ENCODE peak calls at places on chromosomes 16 and 17, in four cellular contexts. R is HepG2, E is stomach, G is sigmoid colon. A is an unnamed sample.

GRCh38 chr17:7959503-7960253 is 27.7 kb downstream of the CNTROB start:
- DNase-seq in G (no peak), R (peak; percentile 8), E (no peak), A (no peak)

GRCh38 chr17:3843935-3844516 is 2.0 kb downstream of the NCBP3 start:
- DNase-seq in R (peak; percentile 59), E (peak; percentile 57), G (no peak), A (no peak)

GRCh38 chr17:970388-970768 is 9.2 kb downstream of the NXN start:
- DNase-seq in R (no peak), E (no peak), G (no peak), A (no peak)

GRCh38 chr17:71313866-71314265 is 807.0 kb upstream of the SOX9 start:
- DNase-seq in R (no peak), E (no peak), G (no peak), A (no peak)

GRCh38 chr17:78013683-78014467 is 55.4 kb downstream of the TNRC6C start:
- DNase-seq in R (peak; percentile 45), G (peak; percentile 72), E (peak; percentile 40), A (peak; percentile 30)

GRCh38 chr17:27390540-27390939 is 65.7 kb upstream of the KSR1 start:
- DNase-seq in E (no peak), G (no peak), R (no peak), A (no peak)

GRCh38 chr16:21684199-21684598 is 20.4 kb downstream of the OTOA start:
- DNase-seq in R (peak; percentile 50), G (no peak), E (no peak), A (no peak)

GRCh38 chr16:51759329-51759728 is 608.3 kb upstream of the SALL1 start:
- DNase-seq in R (no peak), E (no peak), G (no peak), A (no peak)

GRCh38 chr16:2511128-2511785 is 2.5 kb upstream of the ATP6V0C start:
- DNase-seq in R (no peak), G (peak; percentile 95), E (peak; percentile 58), A (peak; percentile 77)

GRCh38 chr16:9176547-9177418 is 85.3 kb downstream of the HAPSTR1 start:
- DNase-seq in R (peak; percentile 55), G (no peak), E (no peak), A (no peak)

GRCh38 chr16:25395528-25395927 is 137.9 kb upstream of the ZKSCAN2 start:
- DNase-seq in G (no peak), R (no peak), E (no peak), A (no peak)

GRCh38 chr17:39230361-39230760 is 4.6 kb upstream of the STAC2 start:
- DNase-seq in R (no peak), G (no peak), E (no peak), A (no peak)

GRCh38 chr17:39227364-39227919 is 1.7 kb upstream of the STAC2 start:
- DNase-seq in E (no peak), G (no peak), R (no peak), A (no peak)

GRCh38 chr17:39229274-39229913 is 3.6 kb upstream of the STAC2 start:
- DNase-seq in G (no peak), R (no peak), E (no peak), A (no peak)

GRCh38 chr17:39231587-39232551 is 6.1 kb upstream of the STAC2 start:
- DNase-seq in G (peak; percentile 74), R (no peak), E (peak; percentile 49), A (peak; percentile 87)

GRCh38 chr17:39231091-39231561 is 5.4 kb upstream of the STAC2 start:
- DNase-seq in R (no peak), G (no peak), E (no peak), A (peak; percentile 51)
- TF ChIP-seq POLR2AphosphoS5 in R (no peak), G (no peak), E (no peak), A (no peak)

DNA sequence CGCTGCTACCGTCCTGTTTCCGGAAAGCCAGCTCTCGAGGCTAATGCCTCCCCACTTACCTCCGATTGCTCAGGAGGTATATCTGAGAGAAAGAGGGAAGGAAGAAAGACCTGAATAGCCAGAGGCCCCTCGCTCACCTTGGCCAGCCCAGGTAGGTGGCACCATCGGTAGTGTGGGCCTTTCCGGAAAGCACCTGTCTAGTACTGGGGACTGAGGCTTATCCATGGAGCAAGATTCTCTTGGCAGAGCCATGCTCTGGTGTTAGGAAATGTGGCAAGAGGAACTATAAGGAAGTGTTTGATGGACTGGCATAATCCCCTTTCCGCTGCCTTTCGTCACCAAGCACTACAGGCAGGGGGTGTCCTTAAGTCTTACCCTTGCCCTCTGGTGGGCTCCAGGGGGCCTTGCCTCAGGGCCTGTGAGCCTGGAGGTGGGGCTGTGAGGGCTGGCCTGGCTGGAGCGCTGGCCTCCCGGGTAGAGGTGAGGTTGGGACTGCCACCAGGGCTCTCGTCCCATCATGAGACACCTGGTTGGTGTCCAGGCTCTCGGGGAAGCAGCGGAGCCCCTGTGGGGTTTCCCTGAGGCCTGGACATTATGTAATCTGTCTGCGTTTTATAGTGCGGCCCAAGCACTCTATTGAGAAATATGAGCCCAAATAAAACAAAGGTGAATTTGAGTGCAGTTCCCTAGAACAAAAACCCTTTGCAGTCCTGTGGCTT is 2.9 kb downstream of the CMIP start:
- DNase-seq in E (peak; percentile 47), R (peak; percentile 57), G (no peak), A (peak; percentile 81)
- TF ChIP-seq POLR2A in E (no peak), R (no peak), G (no peak), A (peak; percentile 32)

GRCh38 chr17:40615295-40615988 is 32.2 kb downstream of the SMARCE1 start:
- DNase-seq in G (no peak), E (peak; percentile 57), R (peak; percentile 76), A (peak; percentile 56)
- TF ChIP-seq CTCF in G (peak; percentile 25), E (peak; percentile 23), R (peak; percentile 96), A (peak; percentile 44)

GRCh38 chr17:64532409-64532808 is 25.6 kb downstream of the CEP95 start:
- DNase-seq in E (no peak), G (no peak), R (no peak), A (no peak)
- TF ChIP-seq POLR2AphosphoS5 in E (no peak), G (no peak), R (no peak), A (no peak)

GRCh38 chr17:47252766-47253512 is 688 bp upstream of the ITGB3 start:
- DNase-seq in E (no peak), R (no peak), G (no peak), A (no peak)

GRCh38 chr17:47254403-47254943 is 846 bp downstream of the ITGB3 start:
- DNase-seq in R (no peak), G (peak; percentile 66), E (no peak), A (no peak)

GRCh38 chr17:47251421-47251940 is 2.1 kb upstream of the ITGB3 start:
- DNase-seq in R (no peak), G (no peak), E (no peak), A (no peak)

GRCh38 chr17:47252209-47252608 is 1.4 kb upstream of the ITGB3 start:
- DNase-seq in R (peak; percentile 81), G (no peak), E (no peak), A (no peak)

DNA sequence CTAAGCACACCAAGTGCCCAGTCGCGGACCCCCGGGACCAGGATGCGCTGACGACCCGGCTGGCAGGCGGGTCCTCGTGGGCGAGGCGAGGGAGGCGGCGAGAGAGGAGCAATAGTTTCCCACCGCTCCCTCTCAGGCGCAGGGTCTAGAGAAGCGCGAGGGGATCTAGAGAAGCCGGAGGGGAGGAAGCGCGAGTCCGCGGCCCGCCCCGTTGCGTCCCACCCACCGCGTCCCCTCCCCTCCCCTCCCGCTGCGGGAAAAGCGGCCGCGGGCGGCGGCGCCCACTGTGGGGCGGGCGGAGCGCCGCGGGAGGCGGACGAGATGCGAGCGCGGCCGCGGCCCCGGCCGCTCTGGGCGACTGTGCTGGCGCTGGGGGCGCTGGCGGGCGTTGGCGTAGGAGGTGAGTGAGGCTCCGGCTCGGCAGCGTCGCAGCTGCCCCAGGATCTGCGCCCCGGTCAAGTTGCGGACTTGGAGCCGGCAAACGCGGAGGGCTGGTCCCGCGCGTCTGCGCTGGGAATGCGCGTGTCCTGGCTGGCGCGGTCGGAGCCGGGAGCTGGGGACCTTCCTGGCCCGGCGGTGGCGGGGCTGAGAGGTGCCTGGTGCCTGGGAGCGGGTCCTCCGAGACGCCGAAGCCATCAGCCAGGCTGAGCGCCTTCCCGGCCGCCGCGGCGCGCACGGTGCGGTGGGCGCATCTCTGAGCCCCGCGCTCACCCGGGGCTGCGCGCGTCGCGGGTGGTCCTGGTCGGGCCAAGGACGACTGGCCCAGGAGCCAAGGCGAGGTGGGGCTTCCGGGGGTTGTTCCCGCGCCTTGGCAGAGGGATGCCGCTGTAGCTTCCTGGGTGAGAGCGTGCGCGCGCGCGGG is at the start of gene ITGB3:
- DNase-seq in R (peak; percentile 37), G (peak; percentile 90), E (peak; percentile 74), A (peak; percentile 66)
- TF ChIP-seq POLR2A in R (no peak), G (peak; percentile 49), E (no peak), A (no peak)

GRCh38 chr17:36869441-36869840 is 67.8 kb upstream of the LHX1 start:
- DNase-seq in R (no peak), G (no peak), E (no peak), A (no peak)

GRCh38 chr17:36870618-36871002 is 66.7 kb upstream of the LHX1 start:
- DNase-seq in E (no peak), R (no peak), G (no peak), A (no peak)

GRCh38 chr17:36864827-36865320 is 72.4 kb upstream of the LHX1 start:
- DNase-seq in E (no peak), G (no peak), R (no peak), A (no peak)

GRCh38 chr17:36867716-36868115 is 69.6 kb upstream of the LHX1 start:
- DNase-seq in R (no peak), E (no peak), G (no peak), A (no peak)

DNA sequence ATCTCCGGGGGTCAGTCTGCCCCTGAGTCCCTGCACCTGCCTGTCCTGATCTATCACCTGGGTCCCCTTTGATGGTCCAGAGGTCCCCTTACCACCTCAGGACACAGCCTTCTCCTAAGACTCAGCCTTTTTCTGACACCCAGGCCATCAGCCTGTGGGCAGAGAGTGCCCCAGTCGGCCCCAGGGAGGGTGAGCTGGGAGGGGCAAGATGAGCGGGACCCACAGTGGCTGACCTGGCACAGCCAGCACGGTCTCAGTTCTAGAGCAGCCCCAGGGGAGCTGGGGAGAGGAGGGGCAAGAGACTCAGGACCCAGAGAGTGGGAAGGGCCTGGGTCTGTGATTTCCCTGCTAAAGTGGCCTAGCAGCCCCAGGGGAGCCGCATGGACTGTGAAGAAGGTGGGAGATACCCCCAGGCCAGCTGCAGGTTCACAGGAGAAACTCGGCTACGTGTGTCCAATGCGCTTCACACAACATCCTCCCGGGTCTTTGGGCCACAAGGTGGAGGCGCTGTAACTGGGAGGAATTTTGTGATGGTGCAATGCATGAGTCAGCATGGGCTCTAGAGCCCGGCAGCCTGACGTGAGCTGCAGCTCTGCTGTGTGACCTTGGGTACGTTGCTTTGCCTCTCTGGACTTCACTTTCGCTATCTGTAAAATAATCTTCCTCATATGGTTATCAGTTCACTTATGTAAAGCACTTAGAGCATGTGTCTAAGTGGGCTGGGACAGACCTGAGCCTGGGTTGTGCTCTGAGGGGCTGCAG is 67.2 kb upstream of the LHX1 start:
- DNase-seq in R (no peak), E (no peak), G (no peak), A (no peak)
- TF ChIP-seq CTCF in R (no peak), E (no peak), G (no peak), A (no peak)

DNA sequence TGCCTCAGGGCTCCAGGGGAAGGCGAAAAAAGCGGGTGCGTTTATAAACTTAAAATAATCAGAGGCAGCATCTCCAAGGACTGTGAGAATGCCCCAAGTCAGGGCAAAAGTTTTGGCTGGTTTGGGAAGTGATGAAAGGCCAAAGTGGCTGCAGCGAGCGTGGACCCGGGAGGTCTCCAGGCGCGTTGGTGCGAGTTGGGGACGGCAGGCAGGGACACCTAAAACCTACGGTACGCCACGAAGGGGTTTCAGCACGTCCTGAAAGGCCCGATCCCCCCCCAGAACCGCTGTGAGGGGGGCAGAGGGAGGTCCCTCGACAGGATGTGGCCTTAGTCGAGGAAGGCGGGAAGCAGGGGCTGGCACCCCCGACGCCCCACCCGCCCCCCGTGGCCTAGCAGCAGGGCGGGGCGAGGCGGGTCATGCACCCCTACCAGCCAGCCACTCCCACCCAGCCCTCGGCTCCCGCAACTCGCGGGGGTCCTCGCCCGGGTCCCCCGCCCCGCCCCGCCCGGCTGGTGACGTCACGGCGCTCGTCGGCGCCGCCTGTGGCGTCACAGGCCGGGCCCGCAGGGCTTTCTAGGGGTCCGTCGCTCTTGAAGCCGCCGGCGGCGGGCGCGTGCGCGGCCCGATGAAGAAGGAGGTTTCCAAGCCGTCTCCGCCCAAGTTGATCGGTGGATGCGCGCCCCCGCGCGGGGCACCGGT is at the start of gene MYCBPAP:
- DNase-seq in R (no peak), G (peak; percentile 92), E (peak; percentile 87), A (peak; percentile 87)
- TF ChIP-seq POLR2AphosphoS5 in R (no peak), G (peak; percentile 66), E (peak; percentile 49), A (peak; percentile 33)